ENCODE peak calls at places on chromosome 1, in eight cellular contexts. Q is breast epithelium, C is HCT116, O is tibial nerve, E is heart left ventricle, M is prostate gland, Z is thyroid gland, H is endothelial cell of umbilical vein. T is an unnamed sample.

GRCh38 chr1:225653463-225654276 is 747 bp upstream of the ENAH start:
- DNase-seq in Q (peak; percentile 78), C (no peak), O (peak; percentile 51), E (peak; percentile 79), M (peak; percentile 65), Z (peak; percentile 68), H (peak; percentile 83), T (peak; percentile 67)

GRCh38 chr1:67749263-67749843 is 64.4 kb downstream of the GADD45A start:
- DNase-seq in Q (no peak), C (no peak), O (no peak), E (no peak), M (peak; percentile 56), Z (no peak), H (no peak), T (no peak)

GRCh38 chr1:29272171-29272907 is 36.0 kb downstream of the PTPRU start:
- DNase-seq in Q (no peak), C (no peak), O (no peak), E (no peak), M (no peak), Z (no peak), H (no peak), T (no peak)

GRCh38 chr1:181149326-181150000 is 61.0 kb downstream of the IER5 start:
- DNase-seq in Q (no peak), C (no peak), O (no peak), E (no peak), M (no peak), Z (no peak), H (no peak), T (no peak)

GRCh38 chr1:179742717-179743678 is at the start of gene FAM163A:
- DNase-seq in Q (no peak), C (no peak), O (no peak), E (peak; percentile 68), M (no peak), Z (peak; percentile 36), H (no peak), T (no peak)

GRCh38 chr1:9892563-9893528 is 17.2 kb downstream of the CTNNBIP1 start:
- DNase-seq in Q (no peak), C (peak; percentile 87), O (no peak), E (peak; percentile 42), M (peak; percentile 63), Z (peak; percentile 37), H (peak; percentile 59), T (no peak)

GRCh38 chr1:108609483-108610066 is 49.7 kb downstream of the EEIG2 start:
- DNase-seq in Q (no peak), C (no peak), O (no peak), E (no peak), M (no peak), Z (peak; percentile 56), H (no peak), T (no peak)

GRCh38 chr1:42456754-42457089 is 379 bp downstream of the PPCS start:
- DNase-seq in Q (no peak), C (no peak), O (no peak), E (peak; percentile 71), M (peak; percentile 42), Z (peak; percentile 59), H (peak; percentile 69), T (peak; percentile 72)

GRCh38 chr1:233140519-233140918 is 155.0 kb downstream of the PCNX2 start:
- DNase-seq in Q (no peak), C (no peak), O (no peak), E (no peak), M (no peak), Z (no peak), H (peak; percentile 2), T (no peak)

GRCh38 chr1:204032642-204033235 is 40.2 kb upstream of the SOX13 start:
- DNase-seq in Q (no peak), C (no peak), O (no peak), E (peak; percentile 46), M (no peak), Z (no peak), H (no peak), T (no peak)

GRCh38 chr1:47334765-47335435 is 1.3 kb downstream of the CMPK1 start:
- DNase-seq in Q (no peak), C (no peak), O (no peak), E (no peak), M (no peak), Z (no peak), H (peak; percentile 76), T (no peak)
- TF ChIP-seq POLR2A in Q (no peak), C (no peak), O (no peak), E (no peak), M (no peak), Z (no peak), H (no peak), T (peak; percentile 8)

GRCh38 chr1:247407180-247407616 is 8.8 kb upstream of the NLRP3 start:
- DNase-seq in Q (no peak), C (no peak), O (no peak), E (peak; percentile 72), M (no peak), Z (no peak), H (no peak), T (no peak)

GRCh38 chr1:247411583-247412295 is 4.2 kb upstream of the NLRP3 start:
- DNase-seq in Q (no peak), C (no peak), O (no peak), E (no peak), M (no peak), Z (no peak), H (no peak), T (no peak)

GRCh38 chr1:247406014-247406656 is 9.8 kb upstream of the NLRP3 start:
- DNase-seq in Q (no peak), C (no peak), O (no peak), E (no peak), M (no peak), Z (no peak), H (no peak), T (no peak)

GRCh38 chr1:247407978-247408560 is 7.9 kb upstream of the NLRP3 start:
- DNase-seq in Q (no peak), C (no peak), O (no peak), E (no peak), M (no peak), Z (no peak), H (no peak), T (no peak)

DNA sequence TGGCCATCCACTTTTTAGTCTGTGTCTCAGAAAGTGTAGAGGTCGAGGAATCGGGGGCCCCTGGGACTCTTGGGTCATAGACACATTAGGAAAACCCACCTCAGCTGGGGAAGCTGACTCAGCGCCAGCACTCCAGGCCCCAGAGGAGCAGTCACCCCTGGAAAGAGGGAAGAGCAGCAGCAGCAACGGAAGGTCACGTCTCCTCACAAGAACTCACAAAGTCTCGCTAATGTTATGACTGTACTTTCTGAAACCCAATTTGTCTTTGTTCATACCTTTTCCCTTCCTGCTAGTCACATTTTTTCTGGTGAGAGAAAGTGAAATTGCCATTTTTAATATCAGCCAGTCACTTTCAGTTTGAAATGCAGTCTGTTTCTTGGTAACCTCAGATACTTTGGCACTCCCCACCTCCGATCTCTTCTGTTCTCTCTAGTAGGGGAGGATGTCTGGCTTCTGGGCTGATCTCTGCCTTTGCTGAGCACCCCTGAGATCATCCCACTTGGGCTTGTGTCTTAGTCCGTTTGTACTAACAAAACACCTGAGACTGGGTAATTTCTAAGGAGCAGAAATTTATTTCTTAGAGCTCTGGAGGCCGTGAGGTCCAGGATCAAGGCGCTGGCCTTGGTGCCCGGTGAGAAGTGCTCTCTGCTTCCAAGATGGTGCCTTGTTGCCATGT is 6.0 kb upstream of the NLRP3 start:
- DNase-seq in Q (no peak), C (no peak), O (no peak), E (no peak), M (no peak), Z (no peak), H (no peak), T (no peak)
- H3K4me3 ChIP-seq in Q (no peak overlapping the region), C (no peak overlapping the region), O (no peak overlapping the region), E (no peak overlapping the region), M (no peak overlapping the region), Z (no peak overlapping the region), H (no peak overlapping the region), T (no peak overlapping the region)

GRCh38 chr1:153608742-153609584 is 4.0 kb downstream of the S100A16 start:
- DNase-seq in Q (peak; percentile 79), C (peak; percentile 90), O (peak; percentile 72), E (peak; percentile 84), M (no peak), Z (peak; percentile 53), H (peak; percentile 98), T (peak; percentile 96)
- TF ChIP-seq POLR2A in Q (no peak), C (peak; percentile 34), O (peak; percentile 48), E (peak; percentile 74), M (no peak), Z (peak; percentile 38), H (peak; percentile 93), T (peak; percentile 65)

GRCh38 chr1:8025061-8025670 is 943 bp downstream of the ERRFI1 start:
- DNase-seq in Q (no peak), C (no peak), O (no peak), E (no peak), M (no peak), Z (no peak), H (no peak), T (no peak)

GRCh38 chr1:8023995-8024313 is 2.2 kb downstream of the ERRFI1 start:
- DNase-seq in Q (no peak), C (no peak), O (no peak), E (no peak), M (no peak), Z (no peak), H (no peak), T (no peak)

GRCh38 chr1:8025671-8026144 is 401 bp downstream of the ERRFI1 start:
- DNase-seq in Q (no peak), C (no peak), O (no peak), E (no peak), M (no peak), Z (peak; percentile 18), H (no peak), T (no peak)

GRCh38 chr1:8023287-8023994 is 2.7 kb downstream of the ERRFI1 start:
- DNase-seq in Q (no peak), C (no peak), O (no peak), E (no peak), M (no peak), Z (no peak), H (no peak), T (no peak)

GRCh38 chr1:8024329-8024728 is 1.8 kb downstream of the ERRFI1 start:
- DNase-seq in Q (no peak), C (no peak), O (no peak), E (no peak), M (no peak), Z (no peak), H (no peak), T (no peak)
- H3K4me3 ChIP-seq in Q (peak overlapping the region; percentile 91), C (peak overlapping the region; percentile 93), O (peak overlapping the region; percentile 85), E (peak overlapping the region; percentile 83), M (peak overlapping the region; percentile 94), Z (peak overlapping the region; percentile 96), H (peak overlapping the region; percentile 98), T (peak overlapping the region; percentile 70)